ENCODE peak calls at places on chromosomes 13 and 19, in four cellular contexts. One of them, this sample, is unnamed.
A peak's percentile ranks its signal among the peaks of the same experiment; 100 is the strongest.

GRCh38 chr19:23409392-23410048 is 14.2 kb upstream of the ZNF91 start:
- DNase-seq in esophagus muscularis mucosa: no peak
- DNase-seq in body of pancreas: no peak
- DNase-seq in transverse colon: peak; percentile 33
- DNase-seq in this sample: no peak

GRCh38 chr13:38979891-38980627 is 10.6 kb downstream of the STOML3 start:
- DNase-seq in esophagus muscularis mucosa: no peak
- DNase-seq in transverse colon: peak; percentile 13
- DNase-seq in body of pancreas: peak; percentile 79
- DNase-seq in this sample: no peak

GRCh38 chr19:6803036-6803404 is 30.5 kb downstream of the VAV1 start:
- DNase-seq in transverse colon: no peak
- DNase-seq in esophagus muscularis mucosa: no peak
- DNase-seq in body of pancreas: no peak
- DNase-seq in this sample: no peak

GRCh38 chr13:46551410-46552301 is 1.3 kb upstream of the LRCH1 start:
- DNase-seq in esophagus muscularis mucosa: no peak
- DNase-seq in body of pancreas: peak; percentile 78
- DNase-seq in transverse colon: peak; percentile 88
- DNase-seq in this sample: peak; percentile 78

GRCh38 chr13:112961457-112962369 is 7.3 kb upstream of the MCF2L start:
- DNase-seq in body of pancreas: no peak
- DNase-seq in transverse colon: peak; percentile 2
- DNase-seq in esophagus muscularis mucosa: no peak
- DNase-seq in this sample: no peak

GRCh38 chr13:72536668-72537399 is 190.6 kb downstream of the MZT1 start:
- DNase-seq in esophagus muscularis mucosa: no peak
- DNase-seq in transverse colon: peak; percentile 15
- DNase-seq in body of pancreas: no peak
- DNase-seq in this sample: peak; percentile 5

GRCh38 chr13:91347996-91348905 is 764 bp downstream of the MIR17HG start:
- DNase-seq in transverse colon: peak; percentile 56
- DNase-seq in body of pancreas: peak; percentile 42
- DNase-seq in esophagus muscularis mucosa: no peak
- DNase-seq in this sample: peak; percentile 20

GRCh38 chr19:49997709-49998108 is 27.5 kb downstream of the VRK3 start:
- DNase-seq in body of pancreas: no peak
- DNase-seq in esophagus muscularis mucosa: no peak
- DNase-seq in transverse colon: no peak
- DNase-seq in this sample: no peak

GRCh38 chr19:14786421-14786851 is 8.1 kb upstream of the ADGRE2 start:
- DNase-seq in esophagus muscularis mucosa: peak; percentile 83
- DNase-seq in body of pancreas: no peak
- DNase-seq in transverse colon: no peak
- DNase-seq in this sample: peak; percentile 14

GRCh38 chr13:100314132-100314910 is 225.4 kb downstream of the PCCA start:
- DNase-seq in transverse colon: no peak
- DNase-seq in body of pancreas: no peak
- DNase-seq in esophagus muscularis mucosa: no peak
- DNase-seq in this sample: no peak

GRCh38 chr13:39781381-39781780 is 125.9 kb downstream of the COG6 start:
- DNase-seq in body of pancreas: no peak
- DNase-seq in transverse colon: no peak
- DNase-seq in esophagus muscularis mucosa: no peak
- DNase-seq in this sample: no peak

GRCh38 chr19:38394488-38394887 is 6.0 kb downstream of the SPRED3 start:
- DNase-seq in esophagus muscularis mucosa: no peak
- DNase-seq in body of pancreas: no peak
- DNase-seq in transverse colon: no peak
- DNase-seq in this sample: no peak

GRCh38 chr13:94090773-94091172 is 388.7 kb downstream of the DCT start:
- DNase-seq in body of pancreas: no peak
- DNase-seq in transverse colon: no peak
- DNase-seq in esophagus muscularis mucosa: no peak
- DNase-seq in this sample: no peak

GRCh38 chr19:45766293-45766918 is 2.6 kb downstream of the SIX5 start:
- DNase-seq in body of pancreas: peak; percentile 86
- DNase-seq in transverse colon: no peak
- DNase-seq in esophagus muscularis mucosa: no peak
- DNase-seq in this sample: no peak
- H3K4me3 ChIP-seq in body of pancreas: peak overlapping the region; percentile 80
- H3K4me3 ChIP-seq in transverse colon: peak overlapping the region; percentile 75
- H3K4me3 ChIP-seq in esophagus muscularis mucosa: peak overlapping the region; percentile 93
- H3K4me3 ChIP-seq in this sample: peak overlapping the region; percentile 79

DNA sequence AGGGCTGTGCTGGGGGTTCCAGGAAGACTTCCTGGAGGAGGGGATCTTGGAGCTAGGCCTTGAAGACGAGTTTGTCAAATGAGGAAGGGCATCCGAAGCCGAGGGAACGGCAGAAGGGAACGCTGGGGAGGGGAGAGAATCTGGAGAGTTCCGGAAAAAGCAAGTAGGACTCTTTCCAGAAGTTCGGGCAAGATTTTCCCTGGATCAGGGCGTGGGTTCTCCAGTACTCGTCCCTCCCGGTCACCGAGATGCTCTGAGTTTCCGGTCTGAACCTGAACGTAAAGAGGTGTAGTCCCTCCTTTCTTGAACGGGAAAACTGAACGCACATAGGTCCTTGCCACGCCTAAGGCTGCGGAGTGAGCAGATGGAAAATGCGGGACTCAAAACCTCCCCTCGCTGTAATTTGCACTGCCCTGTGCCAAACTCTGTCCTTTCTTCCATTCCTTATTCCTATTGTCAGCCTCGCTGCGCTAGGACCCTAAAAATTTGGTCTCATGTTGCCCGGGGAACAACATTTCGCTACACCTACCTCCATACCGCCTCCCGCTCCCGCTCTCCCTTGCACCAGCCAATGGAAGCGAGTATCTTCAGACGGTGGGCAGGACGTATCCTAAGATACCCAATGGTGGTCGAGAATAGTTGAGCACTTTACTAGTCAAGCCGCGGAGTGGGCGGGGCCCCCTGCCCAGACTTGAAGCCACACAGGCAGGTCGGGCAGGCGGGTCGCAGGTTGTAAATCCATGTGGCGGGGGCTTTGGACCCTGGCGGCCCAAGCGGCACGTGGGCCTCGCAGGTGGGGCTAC is at the start of gene GTPBP3:
- DNase-seq in body of pancreas: peak; percentile 97
- DNase-seq in esophagus muscularis mucosa: peak; percentile 99
- DNase-seq in transverse colon: peak; percentile 97
- DNase-seq in this sample: peak; percentile 98
- TF ChIP-seq POLR2A in body of pancreas: peak; percentile 57
- TF ChIP-seq POLR2A in esophagus muscularis mucosa: no peak
- TF ChIP-seq POLR2A in transverse colon: peak; percentile 54
- TF ChIP-seq POLR2A in this sample: peak; percentile 45

DNA sequence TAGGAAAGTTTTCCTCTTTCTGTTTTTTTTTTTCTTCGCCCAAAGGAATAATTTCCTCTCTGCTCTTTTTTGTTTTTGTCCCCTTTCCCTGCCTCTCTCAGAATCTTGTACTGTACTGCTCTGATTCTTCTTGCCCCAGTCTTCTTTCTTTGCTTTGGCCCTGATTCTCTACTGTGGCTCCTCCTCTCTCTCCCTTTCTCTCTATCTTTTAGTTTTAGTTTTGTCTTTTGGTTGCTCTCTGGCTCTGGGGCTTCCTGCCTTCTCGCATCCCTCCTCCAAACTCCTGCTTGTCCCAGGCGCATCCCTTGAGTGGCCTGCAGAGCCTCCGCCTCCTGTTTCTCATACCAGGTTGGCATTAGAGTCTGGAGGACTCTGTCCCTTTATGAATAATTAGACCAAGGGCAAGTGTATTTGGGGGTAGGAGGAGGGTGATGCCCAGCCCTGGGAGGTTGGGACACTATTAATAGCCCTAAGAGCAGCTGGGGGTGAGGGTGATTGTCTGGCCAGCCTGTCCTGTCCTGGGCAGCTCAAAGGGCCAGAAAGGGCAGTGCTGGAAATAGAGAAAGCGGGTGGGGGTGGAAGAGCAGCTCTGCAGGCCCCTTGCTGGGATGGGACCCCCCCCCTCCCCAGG is 39.1 kb downstream of the LYL1 start:
- DNase-seq in transverse colon: no peak
- DNase-seq in body of pancreas: no peak
- DNase-seq in esophagus muscularis mucosa: no peak
- DNase-seq in this sample: no peak
- H3K4me1 ChIP-seq in transverse colon: peaks cover 57% of the 10 kb centered on the region
- H3K4me1 ChIP-seq in body of pancreas: peaks cover 40% of the 10 kb centered on the region
- H3K4me1 ChIP-seq in esophagus muscularis mucosa: peaks cover 100% of the 10 kb centered on the region
- H3K4me1 ChIP-seq in this sample: peaks cover 58% of the 10 kb centered on the region

GRCh38 chr13:30464496-30465351 is 1.0 kb downstream of the HMGB1 start:
- DNase-seq in transverse colon: peak; percentile 78
- DNase-seq in esophagus muscularis mucosa: peak; percentile 94
- DNase-seq in body of pancreas: peak; percentile 73
- DNase-seq in this sample: peak; percentile 77

GRCh38 chr13:30466841-30467252 is 1.1 kb upstream of the HMGB1 start:
- DNase-seq in body of pancreas: no peak
- DNase-seq in esophagus muscularis mucosa: no peak
- DNase-seq in transverse colon: no peak
- DNase-seq in this sample: no peak

GRCh38 chr13:30465541-30466357 is at the start of gene HMGB1:
- DNase-seq in body of pancreas: peak; percentile 99
- DNase-seq in transverse colon: peak; percentile 98
- DNase-seq in esophagus muscularis mucosa: peak; percentile 100
- DNase-seq in this sample: peak; percentile 99

GRCh38 chr13:30463820-30464495 is 1.8 kb downstream of the HMGB1 start:
- DNase-seq in transverse colon: peak; percentile 75
- DNase-seq in esophagus muscularis mucosa: peak; percentile 92
- DNase-seq in body of pancreas: peak; percentile 69
- DNase-seq in this sample: peak; percentile 60

DNA sequence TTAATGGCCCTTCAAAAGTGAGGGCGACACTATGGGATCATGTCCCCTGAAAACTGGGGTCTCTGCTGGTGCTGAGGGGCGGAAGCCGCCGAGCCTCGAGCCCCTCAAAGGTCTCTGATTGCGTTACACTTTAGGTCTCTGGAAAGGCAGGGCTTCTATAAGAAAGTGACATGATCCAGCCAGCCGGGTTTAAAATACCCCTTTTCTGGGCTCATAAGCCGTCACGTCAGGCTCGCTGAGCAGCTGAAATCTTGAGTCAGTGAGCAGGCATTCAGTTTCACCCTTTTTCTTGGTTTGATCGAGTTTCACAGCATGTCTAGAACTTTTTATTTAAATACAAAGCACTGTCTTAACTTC is 600 bp upstream of the HMGB1 start:
- DNase-seq in esophagus muscularis mucosa: no peak
- DNase-seq in body of pancreas: no peak
- DNase-seq in transverse colon: no peak
- DNase-seq in this sample: no peak
- H3K4me3 ChIP-seq in esophagus muscularis mucosa: no peak overlapping the region
- H3K4me3 ChIP-seq in body of pancreas: no peak overlapping the region
- H3K4me3 ChIP-seq in transverse colon: peak overlapping the region; percentile 80
- H3K4me3 ChIP-seq in this sample: no peak overlapping the region

This sample was measured in prostate gland.